ENCODE peak calls at places on chromosomes 16 and 17, in seven cellular contexts. P is mesendoderm; W is activated naive CD8-positive, alpha-beta T cell treated with anti-CD3 and anti-CD28 coated beads for 36 hours; G is OCI-M1; X is heart left ventricle; V is KBM-7; J is posterior cingulate gyrus. A is an unnamed sample.

GRCh38 chr17:65609303-65609702 is 47.9 kb upstream of the AXIN2 start:
- DNase-seq in J (no peak), W (no peak), V (no peak), G (no peak), P (peak), X (no peak), A (no peak)

GRCh38 chr17:28950017-28950751 is 1.1 kb downstream of the PHF12 start:
- DNase-seq in W (peak), G (peak), X (peak), J (peak), V (peak), P (peak), A (peak)

GRCh38 chr16:75566889-75567255 is 693 bp downstream of the GABARAPL2 start:
- DNase-seq in V (peak), J (no peak), X (peak), W (peak), P (no peak), G (peak), A (no peak)

GRCh38 chr17:72296456-72296855 is 175.6 kb downstream of the SOX9 start:
- DNase-seq in W (no peak), X (no peak), P (no peak), V (no peak), G (no peak), J (no peak), A (no peak)

GRCh38 chr16:59950431-59950830 is 1216.3 kb upstream of the GOT2 start:
- DNase-seq in X (no peak), J (no peak), W (no peak), G (no peak), V (no peak), P (no peak), A (no peak)

GRCh38 chr17:18157354-18157985 is 26.2 kb upstream of the ALKBH5 start:
- DNase-seq in X (no peak), P (no peak), V (no peak), J (no peak), W (no peak), G (peak), A (no peak)

GRCh38 chr17:62321451-62321850 is 58.9 kb upstream of the EFCAB3 start:
- DNase-seq in J (no peak), X (no peak), G (no peak), W (no peak), P (no peak), V (no peak), A (no peak)

GRCh38 chr16:89331371-89332109 is 114.0 kb downstream of the ZNF778 start:
- DNase-seq in J (no peak), V (no peak), X (no peak), G (no peak), P (no peak), W (no peak), A (no peak)

GRCh38 chr16:51723016-51723724 is 572.1 kb upstream of the SALL1 start:
- DNase-seq in X (no peak), J (no peak), G (no peak), V (no peak), P (peak), W (no peak), A (no peak)

GRCh38 chr16:66924527-66925321 is 611 bp downstream of the RRAD start:
- DNase-seq in P (peak), J (no peak), W (peak), G (no peak), X (no peak), V (peak), A (no peak)

GRCh38 chr16:67451061-67451703 is 20.3 kb downstream of the HSD11B2 start:
- DNase-seq in V (no peak), P (no peak), W (no peak), X (no peak), J (no peak), G (no peak), A (peak)

GRCh38 chr17:61386251-61386650 is 13.4 kb upstream of the TBX2 start:
- DNase-seq in V (no peak), W (no peak), J (no peak), G (no peak), X (no peak), P (no peak), A (no peak)

A was measured in Ammon's horn.